ENCODE peak calls at places on chromosomes 1 and 21, in six cellular contexts. V is transverse colon, Z is neural progenitor cell, K is esophagus squamous epithelium, I is AG04450, O is hepatocyte. L is an unnamed sample. For H3K27me3, the result is how much of the 10 kb centered on the place peaks cover.

GRCh38 chr1:21261551-21262281 is 28.5 kb downstream of the ECE1 start:
- DNase-seq in V (peak), Z (no peak), K (no peak), I (peak), O (peak), L (peak)

GRCh38 chr1:147384805-147385204 is 142.3 kb downstream of the CHD1L start:
- DNase-seq in V (no peak), Z (no peak), K (no peak), I (no peak), O (no peak), L (no peak)

GRCh38 chr1:204443871-204444581 is 32.4 kb upstream of the PPP1R15B start:
- DNase-seq in V (no peak), Z (no peak), K (no peak), I (no peak), O (no peak), L (no peak)

GRCh38 chr1:7621334-7622219 is 149.5 kb upstream of the VAMP3 start:
- DNase-seq in V (no peak), Z (no peak), K (no peak), I (no peak), O (no peak), L (no peak)

GRCh38 chr1:87134625-87135024 is 194.1 kb upstream of the LMO4 start:
- DNase-seq in V (no peak), Z (no peak), K (no peak), I (no peak), O (no peak), L (peak)

GRCh38 chr1:22826630-22827580 is 116.3 kb downstream of the EPHB2 start:
- DNase-seq in V (no peak), Z (no peak), K (no peak), I (no peak), O (peak), L (peak)

GRCh38 chr1:48202030-48202752 is 20.3 kb upstream of the SLC5A9 start:
- DNase-seq in V (peak), Z (peak), K (no peak), I (peak), O (peak), L (peak)

GRCh38 chr1:41743361-41743760 is 175.4 kb downstream of the HIVEP3 start:
- DNase-seq in V (no peak), Z (no peak), K (no peak), I (no peak), O (no peak), L (no peak)

GRCh38 chr1:118998171-118998570 is 10.0 kb upstream of the TBX15 start:
- DNase-seq in V (no peak), Z (no peak), K (no peak), I (no peak), O (no peak), L (no peak)

GRCh38 chr1:85467036-85467435 is 2.1 kb upstream of the DDAH1 start:
- DNase-seq in V (no peak), Z (no peak), K (no peak), I (no peak), O (no peak), L (no peak)

GRCh38 chr1:160618763-160619274 is 28.0 kb downstream of the SLAMF1 start:
- DNase-seq in V (no peak), Z (no peak), K (no peak), I (no peak), O (no peak), L (no peak)

GRCh38 chr1:162722036-162722435 is 68.5 kb upstream of the HSD17B7 start:
- DNase-seq in V (no peak), Z (no peak), K (no peak), I (no peak), O (no peak), L (no peak)

GRCh38 chr21:26717146-26717739 is 128.0 kb downstream of the ADAMTS1 start:
- DNase-seq in V (no peak), Z (no peak), K (no peak), I (no peak), O (no peak), L (no peak)

GRCh38 chr1:204619721-204620120 is 65.8 kb downstream of the LRRN2 start:
- DNase-seq in V (peak), Z (peak), K (no peak), I (no peak), O (no peak), L (no peak)

GRCh38 chr1:157144509-157144908 is 6.3 kb upstream of the ETV3 start:
- DNase-seq in V (no peak), Z (no peak), K (no peak), I (no peak), O (no peak), L (no peak)

GRCh38 chr21:42161957-42162681 is 56.8 kb upstream of the ABCG1 start:
- DNase-seq in V (no peak), Z (peak), K (no peak), I (no peak), O (peak), L (peak)

GRCh38 chr21:34800797-34801518 is 132.2 kb downstream of the CLIC6 start:
- DNase-seq in V (no peak), Z (no peak), K (no peak), I (no peak), O (peak), L (no peak)

GRCh38 chr1:119286587-119287181 is 81.9 kb upstream of the HAO2 start:
- DNase-seq in V (peak), Z (peak), K (no peak), I (no peak), O (peak), L (no peak)

GRCh38 chr1:89519779-89520358 is 4.8 kb upstream of the LRRC8B start:
- DNase-seq in V (peak), Z (peak), K (no peak), I (no peak), O (peak), L (no peak)

GRCh38 chr1:39525366-39526165 is 34.1 kb downstream of the BMP8A start:
- DNase-seq in V (peak), Z (no peak), K (peak), I (no peak), O (no peak), L (no peak)

GRCh38 chr1:111441573-111442192 is 7.4 kb downstream of the WDR77 start:
- DNase-seq in V (peak), Z (peak), K (no peak), I (no peak), O (peak), L (no peak)

GRCh38 chr1:6171546-6172124 is 8.5 kb downstream of the CHD5 start:
- DNase-seq in V (no peak), Z (peak), K (no peak), I (no peak), O (no peak), L (no peak)

GRCh38 chr1:219302697-219303096 is 129.0 kb downstream of the LYPLAL1 start:
- DNase-seq in V (no peak), Z (no peak), K (no peak), I (no peak), O (no peak), L (no peak)

GRCh38 chr1:36667836-36668235 is 185.1 kb upstream of the CSF3R start:
- DNase-seq in V (no peak), Z (no peak), K (no peak), I (no peak), O (no peak), L (no peak)

GRCh38 chr1:234675561-234675960 is 65.6 kb upstream of the IRF2BP2 start:
- DNase-seq in V (no peak), Z (no peak), K (no peak), I (no peak), O (no peak), L (no peak)

GRCh38 chr1:6287431-6287886 is 26.6 kb upstream of the GPR153 start:
- DNase-seq in V (no peak), Z (no peak), K (no peak), I (no peak), O (peak), L (no peak)

GRCh38 chr1:31063636-31064035 is 1.9 kb downstream of the PUM1 start:
- DNase-seq in V (no peak), Z (peak), K (no peak), I (no peak), O (no peak), L (no peak)

GRCh38 chr1:30416221-30416820 is 307.1 kb downstream of the MATN1 start:
- DNase-seq in V (no peak), Z (no peak), K (no peak), I (no peak), O (no peak), L (no peak)

GRCh38 chr1:19432943-19433609 is 52.3 kb downstream of the CAPZB start:
- DNase-seq in V (no peak), Z (no peak), K (no peak), I (no peak), O (peak), L (no peak)

GRCh38 chr1:41599912-41600311 is 115.4 kb upstream of the EDN2 start:
- DNase-seq in V (no peak), Z (no peak), K (no peak), I (no peak), O (no peak), L (no peak)

GRCh38 chr1:91730781-91731732 is 154.9 kb downstream of the TGFBR3 start:
- DNase-seq in V (peak), Z (peak), K (no peak), I (no peak), O (peak), L (peak)

GRCh38 chr1:182718311-182718710 is 33.9 kb upstream of the RGS8 start:
- DNase-seq in V (no peak), Z (no peak), K (no peak), I (no peak), O (no peak), L (no peak)

GRCh38 chr1:227685807-227686206 is 49.3 kb downstream of the JMJD4 start:
- DNase-seq in V (no peak), Z (no peak), K (no peak), I (no peak), O (no peak), L (no peak)

GRCh38 chr1:245986404-245987221 is 520.5 kb downstream of the SMYD3 start:
- DNase-seq in V (peak), Z (no peak), K (no peak), I (peak), O (peak), L (no peak)

GRCh38 chr1:104329278-104329677 is 579.6 kb downstream of the AMY1C start:
- DNase-seq in V (no peak), Z (no peak), K (no peak), I (no peak), O (no peak), L (no peak)

GRCh38 chr21:38319781-38320180 is 63.0 kb downstream of the KCNJ15 start:
- DNase-seq in V (no peak), Z (no peak), K (no peak), I (no peak), O (no peak), L (no peak)

GRCh38 chr1:29839726-29840125 is 603.4 kb downstream of the PTPRU start:
- DNase-seq in V (no peak), Z (no peak), K (no peak), I (no peak), O (no peak), L (no peak)

GRCh38 chr1:157418659-157419058 is 133.7 kb downstream of the FCRL5 start:
- DNase-seq in V (no peak), Z (no peak), K (no peak), I (no peak), O (no peak), L (no peak)

GRCh38 chr1:93180723-93181613 is at the start of gene CCDC18:
- DNase-seq in V (no peak), Z (no peak), K (no peak), I (no peak), O (no peak), L (peak)

GRCh38 chr21:32587651-32588050 is 2.3 kb upstream of the TCP10L start:
- DNase-seq in V (no peak), Z (no peak), K (no peak), I (no peak), O (no peak), L (no peak)

GRCh38 chr1:79040424-79041089 is 34.0 kb upstream of the ADGRL4 start:
- DNase-seq in V (no peak), Z (no peak), K (no peak), I (no peak), O (no peak), L (no peak)
- H3K4me3 ChIP-seq in V (no peak), Z (no peak), K (peak), I (peak), O (no peak), L (no peak)

DNA sequence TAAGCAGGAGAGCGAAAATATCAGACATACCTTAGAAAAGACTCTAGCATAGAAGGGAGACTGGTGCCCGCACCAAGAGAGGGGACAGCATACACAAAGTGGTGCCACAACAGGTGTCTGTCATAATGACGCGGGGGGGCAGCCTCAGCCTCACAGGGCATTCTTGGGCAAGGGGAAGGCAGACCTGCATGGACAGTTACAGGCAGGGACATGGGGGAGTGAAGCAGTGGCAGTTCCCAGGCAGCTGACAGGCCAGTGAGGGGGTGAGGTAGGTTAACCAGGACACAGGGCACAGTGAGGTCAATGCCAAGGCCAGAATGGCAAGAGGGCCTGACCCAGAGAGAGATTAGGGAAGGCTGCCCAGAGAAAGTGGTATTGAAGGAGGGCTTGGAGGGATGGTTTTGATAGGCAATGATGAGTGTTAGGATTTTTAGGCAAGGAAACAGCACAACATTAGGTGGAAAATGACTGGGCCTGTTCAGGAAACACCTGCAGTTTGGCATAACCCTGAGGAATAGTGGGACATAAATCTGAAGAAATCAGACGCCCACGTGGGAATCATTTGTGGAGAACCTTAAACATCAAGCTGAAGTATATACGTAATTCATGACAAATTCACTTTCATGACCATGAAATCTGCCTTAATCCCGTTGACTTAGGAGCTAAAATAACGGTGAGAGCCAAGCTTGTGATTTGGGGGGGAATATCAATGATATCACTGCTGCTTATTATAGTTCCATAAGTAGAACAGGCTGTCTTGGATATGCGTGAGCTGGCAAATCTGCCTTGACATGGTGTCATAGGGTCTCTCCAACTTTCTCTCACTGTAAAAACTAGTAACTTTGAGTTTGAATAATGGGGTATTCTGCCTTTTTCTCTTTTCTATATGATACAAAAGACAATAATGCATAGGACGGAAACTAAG is 8.9 kb downstream of the PTPN14 start:
- DNase-seq in V (no peak), Z (no peak), K (no peak), I (no peak), O (no peak), L (peak)
- H3K27me3 ChIP-seq in V (under half), Z (under half), K (under half), I (under half), O (under half), L (under half)

GRCh38 chr1:32925360-32926142 is 24.4 kb upstream of the TMEM54 start:
- DNase-seq in V (peak), Z (peak), K (no peak), I (no peak), O (peak), L (no peak)
- TF ChIP-seq CTCF in V (no peak), Z (no peak), K (no peak), I (no peak), O (no peak), L (no peak)

GRCh38 chr1:64921761-64922160 is 44.6 kb downstream of the JAK1 start:
- DNase-seq in V (no peak), Z (no peak), K (no peak), I (no peak), O (no peak), L (no peak)
- H3K4me3 ChIP-seq in V (no peak), Z (no peak), K (no peak), I (no peak), O (no peak), L (no peak)

GRCh38 chr1:209517651-209518050 is 65.9 kb upstream of the CAMK1G start:
- DNase-seq in V (no peak), Z (no peak), K (no peak), I (no peak), O (no peak), L (no peak)

GRCh38 chr1:209513226-209513625 is 70.3 kb upstream of the CAMK1G start:
- DNase-seq in V (no peak), Z (peak), K (no peak), I (no peak), O (peak), L (no peak)

GRCh38 chr1:209519786-209520185 is 63.7 kb upstream of the CAMK1G start:
- DNase-seq in V (no peak), Z (no peak), K (no peak), I (no peak), O (no peak), L (no peak)

GRCh38 chr1:209512821-209513220 is 70.7 kb upstream of the CAMK1G start:
- DNase-seq in V (no peak), Z (no peak), K (no peak), I (no peak), O (no peak), L (no peak)

GRCh38 chr1:209516771-209517471 is 66.6 kb upstream of the CAMK1G start:
- DNase-seq in V (no peak), Z (peak), K (no peak), I (no peak), O (no peak), L (no peak)
- H3K27me3 ChIP-seq in V (under half), Z (under half), K (under half), I (under half), O (under half), L (under half)

GRCh38 chr1:237953238-237953637 is 62.5 kb upstream of the ZP4 start:
- DNase-seq in V (no peak), Z (peak), K (no peak), I (no peak), O (no peak), L (no peak)
- TF ChIP-seq CTCF in V (no peak), Z (peak), K (no peak), I (no peak), O (peak), L (no peak)

L was measured in heart left ventricle.